ENCODE peak calls at places on chromosomes 12 and 14, in five cellular contexts. F is COR-L47; L is spleen; U is HEK293T; K is effector memory CD8-positive, alpha-beta T cell. G is an unnamed sample.

GRCh38 chr12:106109168-106109910 is 29.4 kb downstream of the NUAK1 start:
- DNase-seq in U (no peak), F (no peak), L (no peak), K (no peak), G (no peak)

GRCh38 chr14:103281496-103282231 is 52.4 kb upstream of the EIF5 start:
- DNase-seq in U (peak), L (no peak), F (peak), K (no peak), G (no peak)

GRCh38 chr12:15530361-15530760 is 208.1 kb downstream of the PTPRO start:
- DNase-seq in L (no peak), F (no peak), K (no peak), U (no peak), G (no peak)

GRCh38 chr12:102512523-102512922 is 32.2 kb upstream of the IGF1 start:
- DNase-seq in K (no peak), L (no peak), U (no peak), F (no peak), G (no peak)

GRCh38 chr12:897386-897785 is 52.1 kb downstream of the RAD52 start:
- DNase-seq in F (no peak), L (no peak), U (no peak), K (no peak), G (no peak)

GRCh38 chr12:122297494-122297893 is 31.2 kb upstream of the VPS33A start:
- DNase-seq in U (no peak), F (no peak), K (no peak), L (no peak), G (no peak)

GRCh38 chr12:7060353-7060954 is at the start of gene C1S:
- DNase-seq in U (peak), F (no peak), L (no peak), K (no peak), G (no peak)

GRCh38 chr12:112458330-112458729 is 39.6 kb downstream of the PTPN11 start:
- DNase-seq in U (no peak), L (no peak), K (no peak), F (no peak), G (no peak)

G was measured in CD4-positive, alpha-beta memory T cell.